ENCODE peak calls at places on chromosome 1, in ten cellular contexts. E is type B pancreatic cell; G is activated CD4-positive, alpha-beta T cell treated with anti-CD3 and anti-CD28 coated beads, Interleukin-2, amount 50 U/mL, for 1 hour; H is AG08396; N is stomach; Y is brain pericyte; W is iPS-NIHi11; I is heart right ventricle; A is Panc1; C is fibroblast of mammary gland. R is an unnamed sample.
A peak's percentile ranks its signal among the peaks of the same experiment; 100 is the strongest.

GRCh38 chr1:224188286-224188685 is 5.2 kb downstream of the DEGS1 start:
- DNase-seq in H (no peak), W (no peak), E (no peak), C (no peak), I (no peak), Y (no peak), G (no peak), A (no peak), N (no peak), R (no peak)

GRCh38 chr1:2972879-2973575 is 48.2 kb upstream of the ACTRT2 start:
- DNase-seq in W (no peak), E (peak; percentile 66), N (peak; percentile 26), I (no peak), G (no peak), A (no peak), H (no peak), Y (no peak), C (no peak), R (no peak)

GRCh38 chr1:24903011-24903461 is 27.0 kb downstream of the RUNX3 start:
- DNase-seq in I (no peak), Y (no peak), E (peak; percentile 53), W (no peak), A (no peak), N (peak; percentile 14), H (no peak), C (no peak), G (no peak), R (no peak)

GRCh38 chr1:182889997-182890396 is 50.9 kb downstream of the DHX9 start:
- DNase-seq in E (no peak), C (peak; percentile 5), Y (no peak), A (no peak), W (no peak), I (no peak), N (no peak), G (peak; percentile 16), H (no peak), R (peak; percentile 23)

GRCh38 chr1:208158640-208159541 is 85.3 kb downstream of the PLXNA2 start:
- DNase-seq in C (no peak), E (no peak), W (peak; percentile 52), H (no peak), G (no peak), N (no peak), A (no peak), Y (peak; percentile 96), I (no peak), R (peak; percentile 45)

GRCh38 chr1:47407481-47407880 is 8.6 kb upstream of the FOXE3 start:
- DNase-seq in A (no peak), Y (no peak), E (no peak), C (no peak), W (no peak), I (no peak), H (no peak), N (no peak), G (no peak), R (no peak)

GRCh38 chr1:223765719-223766340 is 53.5 kb downstream of the CAPN2 start:
- DNase-seq in C (no peak), W (no peak), G (no peak), N (no peak), I (no peak), E (no peak), Y (no peak), A (no peak), H (no peak), R (no peak)

GRCh38 chr1:39293375-39294070 is 89.0 kb downstream of the MACF1 start:
- DNase-seq in H (no peak), I (no peak), N (no peak), E (no peak), A (no peak), W (no peak), C (no peak), G (no peak), Y (no peak), R (no peak)

GRCh38 chr1:15185617-15186016 is 32.1 kb downstream of the TMEM51 start:
- DNase-seq in E (no peak), Y (no peak), H (no peak), N (no peak), W (no peak), C (no peak), G (no peak), A (no peak), I (no peak), R (no peak)

GRCh38 chr1:181104042-181104789 is 15.7 kb downstream of the IER5 start:
- DNase-seq in A (no peak), E (no peak), I (no peak), C (no peak), N (no peak), G (no peak), Y (no peak), H (no peak), W (no peak), R (no peak)

GRCh38 chr1:118563969-118564951 is 379.2 kb upstream of the SPAG17 start:
- DNase-seq in E (no peak), N (no peak), Y (no peak), A (no peak), H (no peak), W (peak; percentile 11), C (peak; percentile 40), G (no peak), I (no peak), R (no peak)

GRCh38 chr1:6795203-6795602 is 9.9 kb downstream of the CAMTA1 start:
- DNase-seq in N (no peak), G (no peak), Y (no peak), I (no peak), A (no peak), C (no peak), H (no peak), W (no peak), E (no peak), R (no peak)

GRCh38 chr1:61640531-61641125 is 84.3 kb downstream of the TM2D1 start:
- DNase-seq in C (peak; percentile 31), I (peak; percentile 33), W (no peak), G (no peak), H (no peak), N (no peak), E (no peak), Y (no peak), A (no peak), R (no peak)

GRCh38 chr1:48079096-48079495 is 81.9 kb upstream of the TRABD2B start:
- DNase-seq in W (no peak), Y (no peak), G (no peak), E (no peak), I (no peak), A (no peak), C (no peak), N (no peak), H (no peak), R (no peak)

GRCh38 chr1:230632273-230632873 is 9.9 kb upstream of the COG2 start:
- DNase-seq in C (peak; percentile 47), A (peak; percentile 36), H (peak; percentile 25), G (no peak), I (no peak), N (peak; percentile 32), Y (no peak), E (no peak), W (peak; percentile 64), R (peak; percentile 61)

GRCh38 chr1:175169305-175170018 is 23.1 kb downstream of the KIAA0040 start:
- DNase-seq in W (no peak), N (no peak), A (no peak), Y (no peak), E (no peak), I (no peak), H (no peak), G (no peak), C (peak; percentile 22), R (peak; percentile 93)

GRCh38 chr1:68202239-68202832 is 30.0 kb downstream of the WLS start:
- DNase-seq in A (no peak), H (peak; percentile 48), G (no peak), E (no peak), W (peak; percentile 15), N (no peak), C (peak; percentile 77), I (no peak), Y (no peak), R (no peak)

GRCh38 chr1:115363171-115363570 is 25.1 kb upstream of the NGF start:
- DNase-seq in A (no peak), H (no peak), Y (no peak), E (no peak), G (no peak), C (no peak), N (no peak), W (no peak), I (no peak), R (no peak)

GRCh38 chr1:24384251-24385090 is 29.1 kb downstream of the STPG1 start:
- DNase-seq in H (peak; percentile 66), Y (no peak), W (no peak), I (no peak), A (no peak), C (peak; percentile 82), G (no peak), N (peak; percentile 48), E (no peak), R (peak; percentile 63)

GRCh38 chr1:155110381-155110780 is 17.3 kb upstream of the EFNA1 start:
- DNase-seq in C (no peak), N (no peak), E (no peak), G (no peak), W (no peak), Y (no peak), A (no peak), I (no peak), H (no peak), R (no peak)

R was measured in dermis blood vessel endothelial cell.